ENCODE peak calls at places on chromosomes 5 and 9, in six cellular contexts. One of them, this sample, is unnamed.

GRCh38 chr5:43110606-43111170 is 10.0 kb upstream of the ZNF131 start:
- DNase-seq in suprapubic skin: no peak
- DNase-seq in HepG2: peak; percentile 43
- DNase-seq in ovary: no peak
- DNase-seq in adrenal gland: no peak
- DNase-seq in transverse colon: peak; percentile 44
- DNase-seq in this sample: no peak

GRCh38 chr9:95561913-95562312 is 45.1 kb upstream of the PTCH1 start:
- DNase-seq in suprapubic skin: no peak
- DNase-seq in HepG2: no peak
- DNase-seq in ovary: no peak
- DNase-seq in adrenal gland: no peak
- DNase-seq in transverse colon: no peak
- DNase-seq in this sample: no peak

GRCh38 chr5:53027913-53028312 is 38.8 kb downstream of the ITGA2 start:
- DNase-seq in suprapubic skin: no peak
- DNase-seq in HepG2: no peak
- DNase-seq in ovary: no peak
- DNase-seq in adrenal gland: peak; percentile 91
- DNase-seq in transverse colon: no peak
- DNase-seq in this sample: peak; percentile 68

GRCh38 chr9:108727580-108728056 is 128.2 kb downstream of the ACTL7B start:
- DNase-seq in suprapubic skin: no peak
- DNase-seq in HepG2: peak; percentile 57
- DNase-seq in ovary: no peak
- DNase-seq in adrenal gland: no peak
- DNase-seq in transverse colon: no peak
- DNase-seq in this sample: no peak

GRCh38 chr9:124726886-124727285 is 44.2 kb downstream of the NR6A1 start:
- DNase-seq in suprapubic skin: no peak
- DNase-seq in HepG2: no peak
- DNase-seq in ovary: no peak
- DNase-seq in adrenal gland: no peak
- DNase-seq in transverse colon: no peak
- DNase-seq in this sample: no peak

GRCh38 chr9:87490907-87491306 is 6.8 kb upstream of the DAPK1 start:
- DNase-seq in suprapubic skin: no peak
- DNase-seq in HepG2: no peak
- DNase-seq in ovary: no peak
- DNase-seq in adrenal gland: no peak
- DNase-seq in transverse colon: no peak
- DNase-seq in this sample: no peak

GRCh38 chr5:158882660-158883059 is 217.1 kb downstream of the EBF1 start:
- DNase-seq in suprapubic skin: no peak
- DNase-seq in HepG2: no peak
- DNase-seq in ovary: no peak
- DNase-seq in adrenal gland: no peak
- DNase-seq in transverse colon: no peak
- DNase-seq in this sample: no peak

GRCh38 chr5:11909471-11909870 is 5.2 kb upstream of the CTNND2 start:
- DNase-seq in suprapubic skin: no peak
- DNase-seq in HepG2: no peak
- DNase-seq in ovary: no peak
- DNase-seq in adrenal gland: no peak
- DNase-seq in transverse colon: no peak
- DNase-seq in this sample: no peak

GRCh38 chr9:88388886-88389617 is 808 bp downstream of the SPIN1 start:
- DNase-seq in suprapubic skin: peak; percentile 79
- DNase-seq in HepG2: peak; percentile 66
- DNase-seq in ovary: no peak
- DNase-seq in adrenal gland: peak; percentile 80
- DNase-seq in transverse colon: peak; percentile 51
- DNase-seq in this sample: peak; percentile 38

GRCh38 chr5:97042981-97043380 is 99.4 kb downstream of the LIX1 start:
- DNase-seq in suprapubic skin: no peak
- DNase-seq in HepG2: no peak
- DNase-seq in ovary: no peak
- DNase-seq in adrenal gland: no peak
- DNase-seq in transverse colon: no peak
- DNase-seq in this sample: no peak

GRCh38 chr5:127320032-127320945 is 29.7 kb downstream of the MEGF10 start:
- DNase-seq in suprapubic skin: no peak
- DNase-seq in HepG2: no peak
- DNase-seq in ovary: no peak
- DNase-seq in adrenal gland: no peak
- DNase-seq in transverse colon: no peak
- DNase-seq in this sample: no peak

GRCh38 chr5:88145603-88146467 is 122.8 kb downstream of the TMEM161B start:
- DNase-seq in suprapubic skin: no peak
- DNase-seq in HepG2: peak; percentile 14
- DNase-seq in ovary: peak; percentile 14
- DNase-seq in adrenal gland: no peak
- DNase-seq in transverse colon: no peak
- DNase-seq in this sample: no peak

GRCh38 chr5:50744761-50745160 is 78.3 kb downstream of the PARP8 start:
- DNase-seq in suprapubic skin: no peak
- DNase-seq in HepG2: no peak
- DNase-seq in ovary: no peak
- DNase-seq in adrenal gland: no peak
- DNase-seq in transverse colon: no peak
- DNase-seq in this sample: no peak

GRCh38 chr5:88870280-88870679 is 12.7 kb downstream of the MEF2C start:
- DNase-seq in suprapubic skin: no peak
- DNase-seq in HepG2: no peak
- DNase-seq in ovary: no peak
- DNase-seq in adrenal gland: no peak
- DNase-seq in transverse colon: no peak
- DNase-seq in this sample: no peak

GRCh38 chr5:91977599-91977998 is 594.5 kb upstream of the ARRDC3 start:
- DNase-seq in suprapubic skin: no peak
- DNase-seq in HepG2: no peak
- DNase-seq in ovary: no peak
- DNase-seq in adrenal gland: no peak
- DNase-seq in transverse colon: no peak
- DNase-seq in this sample: no peak

GRCh38 chr9:75197521-75197920 is 109.2 kb downstream of the OSTF1 start:
- DNase-seq in suprapubic skin: no peak
- DNase-seq in HepG2: no peak
- DNase-seq in ovary: no peak
- DNase-seq in adrenal gland: no peak
- DNase-seq in transverse colon: no peak
- DNase-seq in this sample: no peak

GRCh38 chr9:21789541-21790037 is 12.8 kb upstream of the MTAP start:
- DNase-seq in suprapubic skin: no peak
- DNase-seq in HepG2: peak; percentile 83
- DNase-seq in ovary: no peak
- DNase-seq in adrenal gland: peak; percentile 81
- DNase-seq in transverse colon: peak; percentile 49
- DNase-seq in this sample: peak; percentile 65

GRCh38 chr9:108191065-108191464 is 664.7 kb downstream of the ACTL7B start:
- DNase-seq in suprapubic skin: no peak
- DNase-seq in HepG2: no peak
- DNase-seq in ovary: no peak
- DNase-seq in adrenal gland: no peak
- DNase-seq in transverse colon: no peak
- DNase-seq in this sample: no peak

GRCh38 chr5:120841830-120842229 is 377.7 kb downstream of the PRR16 start:
- DNase-seq in suprapubic skin: no peak
- DNase-seq in HepG2: no peak
- DNase-seq in ovary: no peak
- DNase-seq in adrenal gland: no peak
- DNase-seq in transverse colon: no peak
- DNase-seq in this sample: no peak

GRCh38 chr5:113371788-113372196 is 63.0 kb downstream of the TSSK1B start:
- DNase-seq in suprapubic skin: no peak
- DNase-seq in HepG2: no peak
- DNase-seq in ovary: no peak
- DNase-seq in adrenal gland: no peak
- DNase-seq in transverse colon: no peak
- DNase-seq in this sample: no peak

GRCh38 chr5:77282337-77283027 is 72.0 kb downstream of the PDE8B start:
- DNase-seq in suprapubic skin: no peak
- DNase-seq in HepG2: no peak
- DNase-seq in ovary: no peak
- DNase-seq in adrenal gland: no peak
- DNase-seq in transverse colon: no peak
- DNase-seq in this sample: no peak

GRCh38 chr9:84435902-84436301 is 95.3 kb upstream of the SLC28A3 start:
- DNase-seq in suprapubic skin: no peak
- DNase-seq in HepG2: no peak
- DNase-seq in ovary: peak; percentile 39
- DNase-seq in adrenal gland: no peak
- DNase-seq in transverse colon: no peak
- DNase-seq in this sample: no peak

GRCh38 chr9:120928720-120929389 is 2.3 kb upstream of the TRAF1 start:
- DNase-seq in suprapubic skin: peak; percentile 84
- DNase-seq in HepG2: peak; percentile 21
- DNase-seq in ovary: peak; percentile 79
- DNase-seq in adrenal gland: peak; percentile 84
- DNase-seq in transverse colon: peak; percentile 88
- DNase-seq in this sample: peak; percentile 83
- TF ChIP-seq POLR2A in suprapubic skin: peak; percentile 8
- TF ChIP-seq POLR2A in HepG2: no peak
- TF ChIP-seq POLR2A in ovary: peak; percentile 34
- TF ChIP-seq POLR2A in adrenal gland: peak; percentile 37
- TF ChIP-seq POLR2A in transverse colon: peak; percentile 68
- TF ChIP-seq POLR2A in this sample: no peak

DNA sequence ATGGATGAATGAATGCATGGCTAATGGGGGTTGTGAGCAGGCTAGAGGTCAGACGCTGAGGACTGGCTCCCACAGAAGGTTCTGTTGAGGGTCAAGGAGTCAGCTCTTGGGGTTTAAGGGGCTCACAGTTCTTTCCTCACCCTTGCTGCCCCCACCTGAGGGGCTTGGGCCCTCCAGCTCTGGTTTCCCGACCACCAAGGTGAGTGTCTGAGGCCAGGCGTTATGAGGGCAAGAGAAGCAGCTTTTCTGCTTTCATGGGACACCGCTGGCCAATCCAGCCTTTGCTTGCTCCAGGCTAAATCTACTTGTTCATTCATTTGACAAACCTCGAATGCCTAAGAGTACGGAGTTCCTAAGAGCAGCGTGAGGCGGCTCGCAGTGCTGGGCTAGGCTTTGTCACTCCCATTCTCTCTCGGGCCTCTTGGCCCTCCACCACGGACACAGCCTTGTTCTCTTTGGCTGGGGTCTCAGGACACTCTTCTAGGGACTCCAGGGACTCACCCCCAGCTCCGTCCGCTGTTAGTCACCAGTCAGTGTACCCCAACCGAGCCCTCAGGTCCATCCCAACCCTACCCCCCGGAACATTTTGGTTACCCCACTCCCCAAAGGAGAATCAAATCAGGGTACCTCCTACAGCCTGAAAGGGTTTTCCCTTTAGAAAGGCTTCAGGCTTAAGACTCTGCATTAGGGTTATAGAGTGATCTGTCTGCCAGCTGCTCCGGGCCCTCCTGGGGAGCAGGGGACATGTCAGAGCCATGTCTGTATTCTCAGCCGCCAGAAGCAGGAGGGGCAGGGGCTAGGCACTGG is 210.1 kb upstream of the MVB12B start:
- DNase-seq in suprapubic skin: no peak
- DNase-seq in HepG2: no peak
- DNase-seq in ovary: no peak
- DNase-seq in adrenal gland: peak; percentile 28
- DNase-seq in transverse colon: no peak
- DNase-seq in this sample: peak; percentile 9
- H3K36me3 ChIP-seq in suprapubic skin: no peaks in the 10 kb centered on the region
- H3K36me3 ChIP-seq in HepG2: no peaks in the 10 kb centered on the region
- H3K36me3 ChIP-seq in ovary: no peaks in the 10 kb centered on the region
- H3K36me3 ChIP-seq in adrenal gland: no peaks in the 10 kb centered on the region
- H3K36me3 ChIP-seq in transverse colon: no peaks in the 10 kb centered on the region
- H3K36me3 ChIP-seq in this sample: no peaks in the 10 kb centered on the region

GRCh38 chr5:65760504-65761275 is 38.7 kb downstream of the NLN start:
- DNase-seq in suprapubic skin: no peak
- DNase-seq in HepG2: no peak
- DNase-seq in ovary: no peak
- DNase-seq in adrenal gland: peak; percentile 61
- DNase-seq in transverse colon: peak; percentile 52
- DNase-seq in this sample: peak; percentile 55
- TF ChIP-seq CTCF in suprapubic skin: no peak
- TF ChIP-seq CTCF in HepG2: no peak
- TF ChIP-seq CTCF in ovary: no peak
- TF ChIP-seq CTCF in adrenal gland: peak; percentile 8
- TF ChIP-seq CTCF in transverse colon: peak; percentile 22
- TF ChIP-seq CTCF in this sample: peak; percentile 15

GRCh38 chr5:176416965-176417364 is 626 bp upstream of the CLTB start:
- DNase-seq in suprapubic skin: no peak
- DNase-seq in HepG2: no peak
- DNase-seq in ovary: no peak
- DNase-seq in adrenal gland: no peak
- DNase-seq in transverse colon: no peak
- DNase-seq in this sample: no peak

GRCh38 chr5:176415240-176416122 is 858 bp downstream of the CLTB start:
- DNase-seq in suprapubic skin: peak; percentile 80
- DNase-seq in HepG2: no peak
- DNase-seq in ovary: no peak
- DNase-seq in adrenal gland: peak; percentile 81
- DNase-seq in transverse colon: peak; percentile 45
- DNase-seq in this sample: peak; percentile 41

GRCh38 chr5:176414704-176415103 is 1.6 kb downstream of the CLTB start:
- DNase-seq in suprapubic skin: no peak
- DNase-seq in HepG2: no peak
- DNase-seq in ovary: no peak
- DNase-seq in adrenal gland: no peak
- DNase-seq in transverse colon: no peak
- DNase-seq in this sample: no peak

GRCh38 chr5:176418251-176418650 is 1.9 kb upstream of the CLTB start:
- DNase-seq in suprapubic skin: no peak
- DNase-seq in HepG2: peak; percentile 84
- DNase-seq in ovary: no peak
- DNase-seq in adrenal gland: peak; percentile 85
- DNase-seq in transverse colon: peak; percentile 61
- DNase-seq in this sample: peak; percentile 41

DNA sequence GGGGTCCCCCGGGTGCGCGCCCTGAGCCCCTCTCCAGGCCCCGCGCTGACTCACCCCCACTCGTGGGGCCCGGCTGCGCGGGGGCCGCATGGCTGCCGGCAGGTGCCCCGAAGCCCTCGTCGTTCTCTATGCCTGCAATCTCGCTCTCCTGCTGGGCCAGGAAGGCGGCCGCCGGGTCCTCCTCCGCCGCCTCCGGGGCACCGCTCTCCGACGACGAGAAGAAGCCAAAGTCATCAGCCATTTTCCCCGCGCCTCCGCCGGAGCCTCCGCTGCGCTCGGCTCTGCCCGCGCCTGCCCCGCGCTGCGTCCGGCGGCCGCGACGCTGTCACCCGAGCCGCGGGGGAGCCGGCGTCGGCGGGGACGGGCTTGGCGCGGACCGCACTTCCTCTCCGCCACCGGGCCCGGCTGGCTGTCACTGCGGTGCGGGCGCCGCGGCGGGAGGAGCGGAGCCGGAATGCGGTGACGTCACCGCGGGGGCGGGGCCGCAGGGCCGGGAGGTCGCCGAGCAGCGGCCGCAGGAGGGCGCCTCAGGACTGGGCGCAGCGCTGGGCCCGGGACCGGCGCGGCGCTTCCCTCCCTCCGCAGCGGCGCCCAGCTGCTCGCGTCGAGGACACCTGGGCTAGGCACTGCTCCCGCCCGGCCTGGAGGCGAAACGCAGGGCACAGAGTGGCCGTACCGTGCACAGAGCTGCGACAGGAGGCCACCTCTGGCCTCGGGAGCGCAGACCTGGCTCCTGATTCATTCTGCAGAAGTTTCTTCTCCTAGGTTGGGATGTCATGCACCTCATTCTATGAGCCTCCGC is at the start of gene CLTB:
- DNase-seq in suprapubic skin: peak; percentile 90
- DNase-seq in HepG2: peak; percentile 74
- DNase-seq in ovary: peak; percentile 93
- DNase-seq in adrenal gland: peak; percentile 95
- DNase-seq in transverse colon: peak; percentile 95
- DNase-seq in this sample: peak; percentile 96
- TF ChIP-seq POLR2A in suprapubic skin: peak; percentile 71
- TF ChIP-seq POLR2A in HepG2: no peak
- TF ChIP-seq POLR2A in ovary: peak; percentile 93
- TF ChIP-seq POLR2A in adrenal gland: peak; percentile 95
- TF ChIP-seq POLR2A in transverse colon: peak; percentile 42
- TF ChIP-seq POLR2A in this sample: no peak

This sample was measured in stomach.